ENCODE peak calls at places on chromosomes 16 and 17, in nine cellular contexts. F is neural progenitor cell, D is PC-3, Q is GM23338, P is hepatocyte, B is GM23248, K is OCI-LY7, N is HCT116, L is SK-N-SH. S is an unnamed sample.

GRCh38 chr16:18983565-18984424 is at the start of gene TMC7:
- DNase-seq in K (no peak), P (peak), Q (peak), B (peak), L (peak), N (peak), F (peak), D (peak), S (peak)

GRCh38 chr16:49701867-49702494 is 153.9 kb downstream of the ZNF423 start:
- DNase-seq in K (no peak), D (no peak), N (no peak), Q (peak), F (peak), P (peak), L (no peak), B (peak), S (no peak)

GRCh38 chr16:87459027-87459426 is 33.8 kb downstream of the ZCCHC14 start:
- DNase-seq in P (no peak), F (no peak), L (no peak), D (no peak), N (no peak), B (no peak), Q (no peak), K (no peak), S (no peak)

GRCh38 chr17:77145635-77146632 is 5.2 kb downstream of the SEC14L1 start:
- DNase-seq in F (no peak), D (peak), Q (peak), B (peak), P (peak), L (peak), K (peak), N (no peak), S (peak)

GRCh38 chr17:61106354-61106753 is 293.3 kb upstream of the TBX2 start:
- DNase-seq in L (no peak), Q (no peak), F (no peak), K (no peak), B (no peak), N (no peak), D (no peak), P (no peak), S (no peak)

GRCh38 chr16:68275611-68276191 is 11.4 kb downstream of the SLC7A6 start:
- DNase-seq in B (no peak), N (no peak), D (no peak), P (no peak), K (peak), L (no peak), Q (no peak), F (no peak), S (peak)

GRCh38 chr17:61284746-61285145 is 114.9 kb upstream of the TBX2 start:
- DNase-seq in K (no peak), B (no peak), N (no peak), L (no peak), Q (no peak), F (no peak), D (no peak), P (no peak), S (no peak)

GRCh38 chr17:3959295-3959899 is 4.8 kb downstream of the ATP2A3 start:
- DNase-seq in P (peak), L (no peak), K (no peak), B (peak), D (peak), N (no peak), F (no peak), Q (no peak), S (no peak)

GRCh38 chr17:41748275-41748674 is 13.8 kb upstream of the HAP1 start:
- DNase-seq in L (no peak), N (no peak), P (no peak), D (no peak), B (no peak), Q (no peak), K (no peak), F (no peak), S (no peak)

GRCh38 chr16:88356727-88357199 is 26.0 kb upstream of the ZNF469 start:
- DNase-seq in K (no peak), F (no peak), L (peak), B (no peak), D (no peak), Q (no peak), P (no peak), N (no peak), S (no peak)

GRCh38 chr16:67017810-67018488 is 11.0 kb upstream of the CBFB start:
- DNase-seq in D (peak), K (peak), L (peak), F (peak), N (peak), P (peak), B (peak), Q (peak), S (peak)

GRCh38 chr17:53796642-53797041 is 26.1 kb upstream of the KIF2B start:
- DNase-seq in D (no peak), Q (no peak), P (no peak), F (no peak), N (no peak), L (no peak), B (no peak), K (no peak), S (no peak)

GRCh38 chr17:79087428-79088143 is 13.0 kb downstream of the ENGASE start:
- DNase-seq in L (peak), D (peak), K (peak), P (peak), F (peak), B (peak), Q (peak), N (peak), S (peak)

GRCh38 chr17:69560987-69561441 is 146.5 kb downstream of the MAP2K6 start:
- DNase-seq in D (peak), Q (no peak), K (no peak), N (no peak), B (peak), P (no peak), L (peak), F (no peak), S (no peak)

GRCh38 chr17:50063516-50064252 is 7.8 kb downstream of the ITGA3 start:
- DNase-seq in K (no peak), D (peak), B (peak), L (no peak), Q (no peak), P (no peak), N (no peak), F (no peak), S (no peak)

GRCh38 chr17:19397556-19398041 is 10.6 kb upstream of the MFAP4 start:
- DNase-seq in L (no peak), Q (peak), P (no peak), K (peak), B (no peak), D (no peak), F (peak), N (no peak), S (peak)

GRCh38 chr16:58027341-58028167 is 2.0 kb downstream of the MMP15 start:
- DNase-seq in F (peak), N (peak), L (peak), Q (peak), P (peak), D (peak), K (no peak), B (peak), S (no peak)

GRCh38 chr17:32349854-32350661 is at the start of gene ZNF207:
- DNase-seq in Q (peak), B (peak), F (peak), N (peak), K (peak), D (peak), P (peak), L (peak), S (peak)

GRCh38 chr16:7456221-7456620 is 123.6 kb downstream of the RBFOX1 start:
- DNase-seq in N (no peak), F (no peak), P (no peak), B (no peak), L (no peak), K (no peak), Q (no peak), D (no peak), S (no peak)

GRCh38 chr17:42797067-42798007 is 1.2 kb downstream of the COA3 start:
- DNase-seq in F (no peak), P (peak), L (no peak), Q (no peak), B (peak), D (peak), N (no peak), K (no peak), S (no peak)

GRCh38 chr17:50055055-50055425 is 870 bp upstream of the ITGA3 start:
- DNase-seq in D (peak), B (peak), K (no peak), Q (peak), P (peak), L (no peak), N (peak), F (peak), S (peak)

GRCh38 chr16:51607202-51607756 is 456.2 kb upstream of the SALL1 start:
- DNase-seq in B (no peak), D (no peak), L (no peak), K (no peak), Q (no peak), N (no peak), P (no peak), F (no peak), S (no peak)

GRCh38 chr17:62671553-62671952 is 44.1 kb downstream of the MRC2 start:
- DNase-seq in P (no peak), D (no peak), F (no peak), K (no peak), B (no peak), N (no peak), L (peak), Q (no peak), S (no peak)

GRCh38 chr17:9298135-9298534 is 276.8 kb downstream of the NTN1 start:
- DNase-seq in N (no peak), F (no peak), K (no peak), P (peak), L (no peak), D (no peak), Q (no peak), B (no peak), S (no peak)

GRCh38 chr16:19979638-19980037 is 94.1 kb downstream of the GPR139 start:
- DNase-seq in D (no peak), L (no peak), N (no peak), B (no peak), F (no peak), K (no peak), P (no peak), Q (peak), S (no peak)

GRCh38 chr16:87186440-87186839 is 130.8 kb downstream of the C16orf95 start:
- DNase-seq in B (no peak), F (peak), P (no peak), K (no peak), D (no peak), Q (peak), L (no peak), N (no peak), S (no peak)

GRCh38 chr17:6639014-6639650 is 1.4 kb downstream of the KIAA0753 start:
- DNase-seq in D (no peak), F (no peak), L (no peak), B (no peak), Q (peak), P (peak), N (no peak), K (no peak), S (no peak)

GRCh38 chr16:57867000-57867561 is 64.8 kb upstream of the KIFC3 start:
- DNase-seq in D (no peak), F (no peak), K (no peak), P (no peak), B (no peak), L (no peak), N (no peak), Q (no peak), S (no peak)

GRCh38 chr17:3912827-3913226 is 3.4 kb downstream of the P2RX1 start:
- DNase-seq in L (no peak), P (no peak), Q (no peak), D (no peak), N (no peak), K (no peak), F (no peak), B (no peak), S (no peak)

GRCh38 chr17:58960068-58960467 is 146.6 kb downstream of the TRIM37 start:
- DNase-seq in Q (peak), N (peak), D (peak), F (no peak), L (no peak), B (peak), K (peak), P (peak), S (peak)

GRCh38 chr16:29312835-29313558 is 93.5 kb downstream of the NPIPB11 start:
- DNase-seq in B (no peak), F (peak), P (no peak), K (no peak), D (no peak), Q (no peak), L (no peak), N (no peak), S (no peak)

GRCh38 chr16:30382398-30383015 is at the start of gene SEPTIN1:
- DNase-seq in K (peak), P (no peak), Q (no peak), N (no peak), F (no peak), D (no peak), B (no peak), L (no peak), S (peak)

GRCh38 chr17:49691086-49691676 is 13.3 kb upstream of the SPOP start:
- DNase-seq in D (no peak), L (no peak), P (peak), N (no peak), F (no peak), K (no peak), B (peak), Q (no peak), S (no peak)

DNA sequence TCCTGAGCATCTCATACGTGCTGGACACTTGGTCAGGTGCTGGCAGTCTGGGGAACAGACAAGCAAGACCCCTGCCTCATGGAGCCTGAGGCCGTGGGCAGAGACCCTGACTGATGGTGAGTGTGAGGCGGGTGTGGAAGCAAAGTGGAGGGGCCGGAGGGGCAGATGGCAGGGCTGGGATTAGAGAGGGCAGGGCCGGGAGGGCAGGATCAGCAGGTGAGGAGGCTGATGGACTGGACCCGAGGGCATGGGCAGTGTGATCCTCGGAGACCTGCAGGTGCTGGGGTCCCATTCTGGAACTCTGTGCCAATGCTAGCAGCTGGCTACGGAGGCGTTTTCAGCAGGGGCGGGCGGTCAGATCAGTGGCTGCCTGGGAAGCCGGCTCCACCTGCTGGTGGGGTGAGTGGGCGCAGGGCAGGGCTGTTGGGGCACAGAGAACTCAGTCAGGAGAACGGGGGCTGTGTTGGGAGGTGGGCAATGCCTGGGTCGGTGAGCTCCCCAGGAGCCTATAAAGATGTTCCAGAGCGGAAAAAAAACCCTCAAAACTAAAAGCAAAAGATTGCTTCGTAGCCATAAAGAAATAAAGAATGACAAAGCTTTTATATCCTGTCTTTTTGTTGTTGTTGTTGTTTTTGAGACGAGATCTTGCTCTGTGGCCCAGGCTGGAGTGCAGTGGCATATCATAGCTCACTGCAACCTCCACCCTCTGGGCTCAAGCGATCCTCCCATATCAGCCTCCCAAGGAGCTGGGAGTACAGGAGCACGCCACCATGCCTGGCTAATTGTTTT is 8.9 kb upstream of the C16orf74 start:
- DNase-seq in D (peak), F (no peak), B (peak), K (peak), N (no peak), L (no peak), Q (peak), P (no peak), S (no peak)
- TF ChIP-seq EZH2phosphoT487 in D (no peak), F (no peak), B (no peak), K (no peak), N (no peak), L (no peak), Q (no peak), P (no peak), S (no peak)

DNA sequence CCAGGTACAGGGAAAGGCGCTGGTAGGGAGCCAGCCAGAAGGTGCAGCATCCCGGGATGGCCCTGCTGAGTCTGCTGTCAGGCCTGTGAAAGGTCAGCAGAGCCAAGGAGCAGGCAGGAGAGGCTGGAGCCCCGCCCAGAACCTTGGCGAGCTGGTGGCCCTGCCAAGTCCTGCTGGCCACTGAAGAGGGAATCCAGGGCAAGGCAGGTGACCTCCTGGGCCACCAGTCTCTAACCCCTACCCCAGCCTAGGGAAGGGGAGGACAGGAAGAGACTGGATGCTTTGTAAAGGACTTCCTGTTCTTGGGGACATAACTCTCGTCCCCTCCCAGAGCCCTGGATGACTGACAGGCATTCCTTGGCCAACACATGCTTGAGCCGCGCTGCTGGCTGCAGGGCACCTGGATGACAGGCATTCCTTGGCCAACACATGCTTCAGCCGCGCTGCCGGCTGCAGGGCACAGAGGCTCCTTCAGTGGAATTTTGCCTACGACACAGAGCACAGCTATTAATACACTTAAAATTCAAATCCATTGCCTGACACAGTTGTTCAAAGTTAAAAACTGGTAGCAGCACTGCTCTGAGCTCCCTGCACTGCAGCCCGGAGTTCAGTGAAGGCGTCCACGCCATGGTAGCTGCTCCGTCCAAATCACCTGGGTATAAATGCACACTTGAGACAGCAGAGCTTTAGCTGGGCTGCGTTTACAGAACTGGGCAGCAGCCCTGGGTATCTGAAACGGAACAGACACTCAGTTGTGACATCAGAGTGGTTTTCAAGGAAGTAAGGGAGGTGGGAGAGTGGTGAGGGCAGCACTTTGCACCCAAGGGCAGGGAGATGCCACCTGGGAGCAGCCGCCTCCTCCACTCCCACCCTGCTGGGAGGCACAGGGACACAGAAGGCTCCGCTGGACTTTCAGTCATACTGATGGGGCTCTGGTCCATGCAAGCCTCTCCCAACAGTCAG is 2.0 kb upstream of the BRICD5 start:
- DNase-seq in L (no peak), Q (no peak), K (no peak), F (no peak), P (no peak), D (peak), N (no peak), B (no peak), S (no peak)
- H3K4me3 ChIP-seq in L (peak), Q (peak), K (peak), F (peak), P (peak), D (peak), N (peak), B (peak), S (peak)

DNA sequence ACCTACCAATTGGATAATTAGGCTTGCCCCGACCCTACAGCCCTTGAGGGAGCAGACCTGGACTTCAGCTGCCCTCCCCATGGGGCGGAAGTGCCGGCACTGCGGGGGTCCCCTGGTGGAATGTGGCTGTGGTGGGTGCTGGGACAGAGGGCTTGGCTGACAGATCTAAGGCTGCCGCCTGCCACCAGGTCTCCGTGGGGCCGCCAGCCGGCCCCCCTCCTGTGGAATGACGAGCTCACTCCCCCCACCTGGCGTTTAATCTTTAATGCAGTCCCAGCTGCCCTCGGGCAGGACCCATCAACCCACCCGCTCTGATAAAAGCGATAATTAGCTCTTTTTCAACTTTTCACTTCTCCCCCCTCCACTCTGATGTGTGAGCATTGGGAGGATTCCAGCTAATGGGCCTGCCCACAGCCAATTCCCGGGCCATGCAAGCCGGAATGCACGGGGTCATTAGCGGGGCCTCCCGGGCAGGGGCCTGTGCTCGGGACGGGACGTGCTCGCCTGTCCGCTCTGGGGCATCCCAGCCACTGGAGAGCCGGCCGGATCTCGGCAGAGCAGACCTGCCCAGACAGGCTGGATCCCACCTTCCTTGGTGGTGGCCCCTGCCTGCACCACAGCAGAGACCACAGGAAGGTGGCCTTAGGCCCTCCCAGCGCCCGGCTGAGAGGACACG is 28.3 kb upstream of the GOSR2 start:
- DNase-seq in K (no peak), F (peak), L (no peak), P (no peak), B (no peak), N (no peak), Q (peak), D (no peak), S (no peak)
- TF ChIP-seq EZH2phosphoT487 in K (no peak), F (no peak), L (no peak), P (no peak), B (no peak), N (no peak), Q (no peak), D (no peak), S (no peak)

GRCh38 chr16:69916445-69916844 is 34.7 kb upstream of the CLEC18A start:
- DNase-seq in P (no peak), K (no peak), Q (no peak), L (no peak), N (no peak), B (no peak), D (no peak), F (no peak), S (no peak)

GRCh38 chr16:69917311-69917710 is 33.8 kb upstream of the CLEC18A start:
- DNase-seq in P (no peak), D (no peak), B (peak), Q (no peak), F (no peak), K (no peak), L (no peak), N (no peak), S (no peak)

GRCh38 chr16:69918241-69918640 is 32.9 kb upstream of the CLEC18A start:
- DNase-seq in P (no peak), N (no peak), K (no peak), Q (no peak), D (peak), F (no peak), B (peak), L (no peak), S (no peak)

GRCh38 chr16:69921125-69921524 is 30.0 kb upstream of the CLEC18A start:
- DNase-seq in F (no peak), P (no peak), L (no peak), K (no peak), N (no peak), D (no peak), Q (no peak), B (no peak), S (no peak)

DNA sequence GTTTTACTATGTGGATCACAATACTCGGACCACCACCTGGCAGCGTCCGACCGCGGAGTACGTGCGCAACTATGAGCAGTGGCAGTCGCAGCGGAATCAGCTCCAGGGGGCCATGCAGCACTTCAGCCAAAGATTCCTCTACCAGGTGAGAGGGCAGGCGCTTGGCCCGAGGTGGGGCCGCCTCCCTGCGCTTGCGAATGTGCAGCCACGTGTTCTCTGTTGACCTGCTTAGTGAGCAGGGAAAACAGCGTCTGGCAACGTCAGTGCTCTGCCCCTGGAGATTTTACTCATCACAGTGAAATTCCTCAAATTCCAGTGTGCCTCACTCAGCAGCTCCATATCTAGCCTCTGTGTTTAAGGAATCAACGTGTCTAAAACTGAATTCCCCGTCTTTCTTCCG is 33.4 kb upstream of the CLEC18A start:
- DNase-seq in B (peak), P (peak), N (no peak), Q (peak), D (peak), K (no peak), L (no peak), F (peak), S (no peak)
- H3K4me3 ChIP-seq in B (peak), P (no peak), N (no peak), Q (no peak), D (peak), K (no peak), L (peak), F (no peak), S (no peak)

S was measured in MM.1S.